ENCODE peak calls at places on chromosomes 16 and 17, in eight cellular contexts. Q, A, H, F, V, R, P and W are unnamed samples.

GRCh38 chr16:14007460-14007859 is 63.7 kb upstream of the MRTFB start:
- DNase-seq in Q (no peak), A (peak), H (no peak), F (no peak), V (no peak), R (no peak), P (no peak), W (no peak)

GRCh38 chr16:70782237-70782636 is 18.7 kb downstream of the VAC14 start:
- DNase-seq in Q (no peak), A (peak), H (no peak), F (no peak), V (no peak), R (no peak), P (no peak), W (no peak)

GRCh38 chr17:42179911-42180410 is 981 bp downstream of the KCNH4 start:
- DNase-seq in Q (peak), A (no peak), H (no peak), F (no peak), V (peak), R (no peak), P (no peak), W (no peak)

GRCh38 chr16:70694088-70694487 is 8.2 kb upstream of the MTSS2 start:
- DNase-seq in Q (peak), A (peak), H (no peak), F (no peak), V (no peak), R (no peak), P (no peak), W (no peak)

GRCh38 chr16:14456793-14457481 is 173.1 kb downstream of the PARN start:
- DNase-seq in Q (no peak), A (no peak), H (no peak), F (no peak), V (no peak), R (no peak), P (no peak), W (no peak)

GRCh38 chr17:18187816-18188761 is 4.5 kb downstream of the ALKBH5 start:
- DNase-seq in Q (no peak), A (peak), H (no peak), F (no peak), V (no peak), R (no peak), P (no peak), W (no peak)

GRCh38 chr16:17275076-17275732 is 195.6 kb downstream of the XYLT1 start:
- DNase-seq in Q (no peak), A (peak), H (no peak), F (no peak), V (peak), R (no peak), P (no peak), W (no peak)

GRCh38 chr16:67162439-67163163 is 1.9 kb upstream of the HSF4 start:
- DNase-seq in Q (no peak), A (no peak), H (no peak), F (no peak), V (peak), R (no peak), P (no peak), W (no peak)

GRCh38 chr17:1095853-1096675 is 83.7 kb downstream of the ABR start:
- DNase-seq in Q (no peak), A (no peak), H (no peak), F (no peak), V (no peak), R (no peak), P (no peak), W (no peak)

GRCh38 chr17:56690441-56691291 is 97.2 kb downstream of the NOG start:
- DNase-seq in Q (no peak), A (no peak), H (peak), F (no peak), V (no peak), R (no peak), P (no peak), W (no peak)

GRCh38 chr16:74748042-74748709 is 26.4 kb downstream of the FA2H start:
- DNase-seq in Q (no peak), A (no peak), H (no peak), F (peak), V (no peak), R (no peak), P (no peak), W (no peak)

GRCh38 chr16:9854665-9855064 is 327.6 kb downstream of the GRIN2A start:
- DNase-seq in Q (no peak), A (peak), H (no peak), F (no peak), V (no peak), R (no peak), P (no peak), W (no peak)

GRCh38 chr16:24734382-24734781 is 4.9 kb downstream of the TNRC6A start:
- DNase-seq in Q (no peak), A (no peak), H (no peak), F (no peak), V (no peak), R (no peak), P (no peak), W (no peak)

GRCh38 chr17:68184141-68184571 is 63.7 kb upstream of the AMZ2 start:
- DNase-seq in Q (peak), A (peak), H (no peak), F (no peak), V (no peak), R (no peak), P (no peak), W (no peak)

GRCh38 chr16:73140944-73141343 is 93.0 kb upstream of the ZFHX3 start:
- DNase-seq in Q (no peak), A (no peak), H (no peak), F (no peak), V (no peak), R (no peak), P (no peak), W (no peak)

GRCh38 chr17:78442648-78443128 is 64.2 kb downstream of the PGS1 start:
- DNase-seq in Q (no peak), A (no peak), H (peak), F (peak), V (peak), R (no peak), P (peak), W (peak)

GRCh38 chr17:7294614-7295153 is at the start of gene YBX2:
- DNase-seq in Q (peak), A (no peak), H (no peak), F (no peak), V (peak), R (peak), P (no peak), W (peak)

GRCh38 chr17:82565551-82565950 is 46.0 kb downstream of the FOXK2 start:
- DNase-seq in Q (no peak), A (no peak), H (no peak), F (no peak), V (no peak), R (no peak), P (no peak), W (no peak)

GRCh38 chr17:30788918-30789317 is 35.6 kb downstream of the CRLF3 start:
- DNase-seq in Q (peak), A (no peak), H (no peak), F (no peak), V (no peak), R (no peak), P (no peak), W (no peak)

GRCh38 chr17:17941015-17941414 is 31.2 kb downstream of the TOM1L2 start:
- DNase-seq in Q (no peak), A (no peak), H (no peak), F (no peak), V (no peak), R (no peak), P (no peak), W (no peak)

GRCh38 chr17:47209499-47209898 is 351 bp downstream of the MYL4 start:
- DNase-seq in Q (no peak), A (no peak), H (no peak), F (no peak), V (no peak), R (no peak), P (no peak), W (no peak)

GRCh38 chr16:88750854-88751253 is 34.2 kb downstream of the PIEZO1 start:
- DNase-seq in Q (no peak), A (no peak), H (no peak), F (no peak), V (no peak), R (no peak), P (no peak), W (no peak)

GRCh38 chr17:37640016-37640415 is 3.2 kb downstream of the DDX52 start:
- DNase-seq in Q (no peak), A (no peak), H (no peak), F (no peak), V (no peak), R (no peak), P (no peak), W (no peak)

GRCh38 chr17:37637956-37638355 is 5.3 kb downstream of the DDX52 start:
- DNase-seq in Q (no peak), A (no peak), H (no peak), F (no peak), V (no peak), R (no peak), P (no peak), W (no peak)

GRCh38 chr17:37642706-37643105 is 540 bp downstream of the DDX52 start:
- DNase-seq in Q (no peak), A (peak), H (no peak), F (no peak), V (no peak), R (no peak), P (no peak), W (no peak)

GRCh38 chr17:37643829-37644228 is 583 bp upstream of the DDX52 start:
- DNase-seq in Q (peak), A (no peak), H (no peak), F (no peak), V (no peak), R (no peak), P (no peak), W (no peak)

GRCh38 chr17:37643118-37643766 is at the start of gene DDX52:
- DNase-seq in Q (peak), A (peak), H (peak), F (peak), V (peak), R (peak), P (peak), W (peak)
- TF ChIP-seq CTCF in Q (no peak), A (peak), H (no peak), F (peak), V (no peak), R (no peak), P (no peak), W (no peak)

DNA sequence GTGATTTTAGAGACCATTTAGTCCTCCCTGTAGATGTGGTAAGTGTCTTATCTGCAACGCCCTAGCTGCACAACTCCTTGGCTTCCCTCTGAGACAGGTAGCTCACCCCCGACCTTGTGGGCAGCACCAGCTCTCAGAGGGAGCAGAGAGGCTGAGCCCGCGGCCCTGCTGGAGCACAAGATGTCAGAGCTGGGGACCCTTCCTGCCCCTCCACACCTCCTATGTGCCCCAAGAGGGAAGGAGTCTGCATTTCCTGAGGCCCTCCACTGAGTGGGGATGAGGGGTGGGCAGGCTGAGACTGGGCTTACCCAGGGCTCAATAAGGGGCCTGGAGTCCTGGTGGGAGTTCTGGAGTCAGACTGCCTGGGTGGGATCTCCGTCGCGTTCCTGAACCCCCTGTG is 12.2 kb upstream of the ADGRG1 start:
- DNase-seq in Q (no peak), A (no peak), H (no peak), F (peak), V (no peak), R (no peak), P (no peak), W (no peak)
- TF ChIP-seq CTCF in Q (no peak), A (no peak), H (no peak), F (no peak), V (no peak), R (no peak), P (no peak), W (no peak)

GRCh38 chr17:45051060-45051719 is at the start of gene DCAKD:
- DNase-seq in Q (peak), A (peak), H (peak), F (peak), V (peak), R (peak), P (peak), W (peak)
- TF ChIP-seq CTCF in Q (no peak), A (peak), H (peak), F (no peak), V (no peak), R (no peak), P (no peak), W (no peak)

GRCh38 chr16:53159781-53160436 is 105.1 kb downstream of the CHD9 start:
- DNase-seq in Q (peak), A (no peak), H (no peak), F (no peak), V (peak), R (peak), P (no peak), W (no peak)
- TF ChIP-seq CTCF in Q (peak), A (peak), H (peak), F (peak), V (peak), R (peak), P (no peak), W (no peak)

DNA sequence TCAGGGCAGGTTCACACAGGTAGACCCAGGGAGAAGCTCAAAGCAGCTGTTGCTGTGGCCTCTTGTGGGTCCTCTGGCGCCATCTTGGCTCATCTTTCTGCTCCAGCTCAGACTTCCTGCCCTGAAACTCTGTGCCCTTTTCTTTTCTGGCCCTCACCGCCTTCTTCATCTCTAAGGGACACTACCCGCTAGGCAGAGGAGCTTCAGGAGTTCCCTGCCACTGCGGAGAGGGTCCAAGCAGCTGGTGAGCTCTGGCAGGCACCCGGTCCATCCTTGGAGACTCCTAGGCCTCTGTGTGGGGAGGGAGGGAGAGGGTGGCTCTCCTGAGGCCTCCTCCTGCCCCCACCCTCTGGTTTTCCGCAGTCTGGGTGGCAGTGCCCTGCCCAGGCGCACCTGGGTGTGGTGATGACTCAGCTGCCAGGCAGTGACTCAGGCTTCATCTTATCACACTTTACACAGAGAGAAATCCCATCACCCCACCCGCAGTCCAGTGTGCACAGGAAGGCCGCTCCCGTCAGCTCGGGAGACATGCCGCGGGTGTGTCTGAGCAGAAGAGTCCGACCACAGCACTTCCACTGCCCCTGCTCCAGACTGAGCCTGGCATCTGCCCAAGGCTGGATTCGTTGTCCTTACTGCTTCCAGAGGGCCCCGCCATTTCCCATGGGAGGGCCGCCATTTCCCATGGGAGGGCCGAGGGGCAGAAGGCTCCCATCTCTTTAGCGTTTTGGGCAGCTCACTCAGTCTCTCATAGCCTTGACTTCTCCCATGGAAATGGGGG is 7.3 kb downstream of the NT5C start:
- DNase-seq in Q (no peak), A (peak), H (peak), F (peak), V (peak), R (no peak), P (peak), W (peak)
- TF ChIP-seq CTCF in Q (no peak), A (no peak), H (no peak), F (no peak), V (no peak), R (no peak), P (no peak), W (no peak)

DNA sequence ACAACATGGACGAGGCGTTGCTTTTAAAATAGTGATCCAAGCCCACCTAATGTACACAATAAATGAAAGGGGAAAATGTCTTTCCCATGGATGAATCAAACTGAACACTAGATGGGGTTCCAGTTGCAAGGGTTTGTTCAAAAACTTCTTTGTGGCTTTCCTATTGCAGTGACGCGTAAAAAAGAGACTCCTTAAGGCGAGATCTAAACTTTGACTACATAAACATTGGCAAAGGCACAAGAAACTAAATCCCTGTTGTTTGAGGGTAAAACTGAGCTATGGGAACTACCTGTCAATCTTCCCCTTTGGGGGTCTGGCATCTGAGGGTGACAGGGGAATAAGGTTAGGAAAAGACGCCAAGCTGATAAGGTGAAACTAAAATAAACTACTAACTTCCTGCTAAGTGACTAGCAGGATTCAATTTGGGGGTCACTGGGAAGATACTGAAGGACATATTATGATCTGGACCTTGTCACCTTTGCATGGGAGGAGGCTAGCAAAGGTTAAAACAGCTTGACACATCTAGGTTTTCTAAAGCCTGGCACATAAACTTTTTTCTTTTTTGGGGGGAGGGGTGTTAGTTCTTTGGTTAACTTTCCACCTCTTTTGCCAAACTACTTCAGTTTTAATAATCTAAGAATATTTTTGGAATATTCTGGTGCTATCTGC is 4.7 kb downstream of the SALL1 start:
- DNase-seq in Q (no peak), A (no peak), H (no peak), F (no peak), V (no peak), R (no peak), P (no peak), W (no peak)
- TF ChIP-seq CTCF in Q (peak), A (peak), H (no peak), F (peak), V (no peak), R (peak), P (no peak), W (no peak)

GRCh38 chr17:35063514-35064223 is at the start of gene RFFL:
- DNase-seq in Q (peak), A (peak), H (peak), F (peak), V (peak), R (peak), P (peak), W (peak)
- TF ChIP-seq CTCF in Q (no peak), A (peak), H (peak), F (peak), V (no peak), R (peak), P (no peak), W (no peak)

DNA sequence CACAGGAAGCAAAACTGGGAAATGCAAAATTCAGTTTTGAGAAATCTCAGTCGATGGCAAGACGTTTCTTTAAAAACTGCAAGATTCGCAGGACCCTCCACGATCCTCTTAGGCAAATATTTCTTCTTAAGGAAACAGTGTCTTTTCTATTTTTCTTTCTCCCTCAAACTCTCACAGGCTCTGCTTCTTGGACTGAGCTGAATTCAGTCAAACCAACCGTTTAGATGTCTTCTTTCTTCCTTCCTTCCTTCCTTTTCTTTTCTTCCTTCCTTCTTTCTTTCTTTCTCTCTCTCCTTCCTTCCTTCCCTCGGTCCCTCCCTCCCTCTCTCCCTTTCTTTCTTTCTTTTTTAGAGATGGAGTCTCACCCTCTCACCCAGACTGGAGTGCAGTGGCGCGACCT is 67.2 kb upstream of the AXIN2 start:
- DNase-seq in Q (no peak), A (no peak), H (no peak), F (no peak), V (no peak), R (no peak), P (no peak), W (no peak)
- TF ChIP-seq CTCF in Q (no peak), A (no peak), H (no peak), F (no peak), V (no peak), R (no peak), P (no peak), W (no peak)